ENCODE peak calls at places on chromosomes 4 and X, in five cellular contexts. E is fibroblast of pulmonary artery, X is psoas muscle, O is AG10803, U is GM10248. B is an unnamed sample.

GRCh38 chrX:107825698-107826285 is at the start of gene MID2:
- DNase-seq in E (peak), X (peak), O (peak), U (peak), B (no peak)

GRCh38 chr4:54737421-54737820 is 79.7 kb downstream of the KIT start:
- DNase-seq in E (no peak), X (no peak), O (no peak), U (no peak), B (no peak)

GRCh38 chr4:154491341-154491679 is 289 bp downstream of the DCHS2 start:
- DNase-seq in E (peak), X (no peak), O (peak), U (peak), B (no peak)

GRCh38 chr4:159966741-159967140 is 863.9 kb downstream of the RAPGEF2 start:
- DNase-seq in E (no peak), X (no peak), O (no peak), U (no peak), B (no peak)

GRCh38 chr4:15003891-15004700 is 1.8 kb downstream of the CPEB2 start:
- DNase-seq in E (no peak), X (peak), O (peak), U (peak), B (peak)

GRCh38 chr4:107138433-107138832 is 102.3 kb upstream of the DKK2 start:
- DNase-seq in E (no peak), X (no peak), O (no peak), U (no peak), B (no peak)

GRCh38 chrX:23952984-23953907 is 45.4 kb downstream of the CXorf58 start:
- DNase-seq in E (no peak), X (no peak), O (no peak), U (peak), B (no peak)

GRCh38 chr4:43391084-43391483 is 498.6 kb downstream of the GRXCR1 start:
- DNase-seq in E (no peak), X (no peak), O (no peak), U (no peak), B (no peak)

GRCh38 chr4:122914938-122915337 is 7.5 kb downstream of the NUDT6 start:
- DNase-seq in E (peak), X (no peak), O (peak), U (no peak), B (no peak)

GRCh38 chrX:136194546-136194945 is 47.2 kb downstream of the FHL1 start:
- DNase-seq in E (no peak), X (no peak), O (no peak), U (no peak), B (no peak)

GRCh38 chr4:25320374-25321172 is 8.0 kb downstream of the ZCCHC4 start:
- DNase-seq in E (peak), X (no peak), O (peak), U (peak), B (no peak)

GRCh38 chrX:44651347-44651746 is 108.7 kb upstream of the FUNDC1 start:
- DNase-seq in E (peak), X (peak), O (no peak), U (no peak), B (no peak)

GRCh38 chr4:184705692-184706091 is 28.2 kb downstream of the CENPU start:
- DNase-seq in E (no peak), X (no peak), O (no peak), U (no peak), B (no peak)

GRCh38 chr4:151614532-151614931 is 146.3 kb downstream of the GATB start:
- DNase-seq in E (no peak), X (no peak), O (no peak), U (no peak), B (no peak)

GRCh38 chr4:92014060-92014459 is 289.7 kb upstream of the GRID2 start:
- DNase-seq in E (peak), X (no peak), O (no peak), U (no peak), B (no peak)

GRCh38 chr4:18111100-18111499 is 89.5 kb upstream of the LCORL start:
- DNase-seq in E (no peak), X (no peak), O (no peak), U (no peak), B (no peak)

GRCh38 chr4:4847011-4847410 is 12.5 kb upstream of the MSX1 start:
- DNase-seq in E (no peak), X (no peak), O (no peak), U (no peak), B (no peak)

GRCh38 chr4:177612684-177613083 is 170.4 kb upstream of the AGA start:
- DNase-seq in E (no peak), X (no peak), O (no peak), U (no peak), B (no peak)

GRCh38 chr4:117941611-117942010 is 92.7 kb upstream of the NDST3 start:
- DNase-seq in E (no peak), X (no peak), O (no peak), U (no peak), B (no peak)

GRCh38 chr4:56799291-56799823 is 22.1 kb downstream of the SPINK2 start:
- DNase-seq in E (no peak), X (no peak), O (no peak), U (no peak), B (no peak)

GRCh38 chr4:99710681-99711345 is 53.2 kb upstream of the C4orf54 start:
- DNase-seq in E (no peak), X (no peak), O (no peak), U (no peak), B (no peak)

GRCh38 chr4:87521757-87522374 is 7.3 kb downstream of the SPARCL1 start:
- DNase-seq in E (peak), X (no peak), O (no peak), U (no peak), B (no peak)

GRCh38 chr4:121977251-121978168 is 25.6 kb upstream of the TRPC3 start:
- DNase-seq in E (no peak), X (no peak), O (no peak), U (peak), B (no peak)

GRCh38 chr4:71366776-71367175 is 28.0 kb downstream of the SLC4A4 start:
- DNase-seq in E (no peak), X (no peak), O (no peak), U (no peak), B (no peak)

GRCh38 chr4:40295572-40295971 is 39.6 kb upstream of the CHRNA9 start:
- DNase-seq in E (no peak), X (no peak), O (no peak), U (no peak), B (no peak)

GRCh38 chr4:47031011-47031678 is at the start of gene GABRB1:
- DNase-seq in E (peak), X (peak), O (peak), U (no peak), B (no peak)

GRCh38 chrX:153459976-153460375 is 10.4 kb downstream of the HAUS7 start:
- DNase-seq in E (peak), X (no peak), O (peak), U (no peak), B (peak)

GRCh38 chrX:49932786-49933185 is 10.4 kb downstream of the CLCN5 start:
- DNase-seq in E (no peak), X (no peak), O (no peak), U (no peak), B (no peak)

GRCh38 chr4:99390060-99390459 is 37.5 kb upstream of the ADH1C start:
- DNase-seq in E (peak), X (no peak), O (peak), U (no peak), B (no peak)

GRCh38 chrX:88881536-88881935 is 134.5 kb downstream of the CPXCR1 start:
- DNase-seq in E (no peak), X (no peak), O (no peak), U (no peak), B (no peak)

GRCh38 chr4:106628616-106629606 is 260.3 kb upstream of the GIMD1 start:
- DNase-seq in E (no peak), X (no peak), O (peak), U (no peak), B (no peak)

GRCh38 chrX:70452143-70452733 is 7.6 kb downstream of the DLG3 start:
- DNase-seq in E (peak), X (peak), O (peak), U (peak), B (no peak)

GRCh38 chr4:186724861-186725419 is 1.3 kb upstream of the FAT1 start:
- DNase-seq in E (peak), X (no peak), O (peak), U (no peak), B (no peak)

DNA sequence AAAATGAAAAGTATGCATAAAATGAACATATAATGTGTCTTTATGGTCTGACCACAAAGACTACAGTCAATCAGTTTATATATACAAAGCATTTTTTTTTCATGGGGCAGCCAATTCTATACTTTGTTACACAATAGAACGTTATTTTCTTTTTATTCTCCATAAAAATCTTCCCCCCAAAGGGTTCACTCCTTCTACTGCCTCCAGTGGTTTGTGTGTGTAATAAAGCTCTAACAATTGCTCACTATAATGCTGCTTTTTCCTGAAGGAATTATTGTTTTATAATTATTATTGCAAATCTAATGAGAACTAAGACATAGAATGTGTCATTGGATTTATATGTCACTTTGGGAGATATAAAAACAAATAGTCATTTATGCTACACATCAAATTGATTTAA is 664.1 kb upstream of the PABPC4L start:
- DNase-seq in E (no peak), X (no peak), O (no peak), U (no peak), B (no peak)
- TF ChIP-seq CTCF in E (no peak), X (no peak), O (no peak), U (no peak), B (peak)

DNA sequence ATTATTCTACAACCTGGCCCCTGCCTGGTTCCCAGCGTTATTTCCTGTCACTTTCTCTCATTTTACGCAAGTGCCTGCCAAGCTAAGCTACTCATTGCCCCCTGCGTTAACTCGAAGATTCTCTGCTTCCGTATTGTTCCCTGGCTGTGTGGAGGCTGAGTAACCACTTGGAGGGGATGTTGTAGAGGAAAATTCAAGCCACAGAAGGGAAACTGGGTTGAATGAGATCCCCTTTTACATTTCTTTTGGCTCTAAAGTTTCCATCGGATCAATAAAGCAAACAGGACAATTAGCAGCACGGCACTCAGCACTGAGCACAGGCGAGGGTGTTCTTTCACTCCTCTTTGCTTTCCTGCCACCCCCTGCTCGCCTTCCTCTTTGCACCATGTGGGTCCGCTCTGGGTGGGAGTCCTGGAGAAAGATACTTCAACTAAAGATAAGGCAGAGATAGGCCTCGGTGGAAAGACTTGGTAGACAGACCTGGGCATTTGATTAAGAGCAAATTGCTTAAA is 4.2 kb upstream of the TMSB4X start:
- DNase-seq in E (peak), X (no peak), O (peak), U (no peak), B (no peak)
- TF ChIP-seq CTCF in E (peak), X (peak), O (peak), U (no peak), B (peak)

DNA sequence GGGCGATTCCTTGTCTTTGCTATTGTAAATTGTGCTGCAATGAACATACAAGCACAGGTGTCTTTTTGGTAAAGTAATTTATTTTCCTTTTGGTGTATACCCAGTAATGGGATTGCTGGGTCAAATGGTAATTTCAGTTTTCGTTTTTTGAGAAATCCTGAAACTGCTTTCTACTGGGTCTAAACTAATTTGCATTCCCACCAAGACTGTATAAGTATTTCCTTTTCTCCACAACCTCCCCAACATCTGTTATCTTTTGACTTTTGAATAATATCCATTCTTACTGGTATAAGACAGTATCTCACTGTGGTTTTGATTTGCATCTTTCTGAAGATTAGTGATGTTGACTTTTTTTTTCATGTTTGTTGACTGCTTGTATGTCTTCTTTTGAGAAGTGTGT is 2506.0 kb downstream of the PCDH7 start:
- DNase-seq in E (no peak), X (no peak), O (no peak), U (no peak), B (no peak)
- TF ChIP-seq CTCF in E (no peak), X (no peak), O (no peak), U (no peak), B (no peak)

GRCh38 chr4:169188204-169188603 is 82.6 kb downstream of the SH3RF1 start:
- DNase-seq in E (no peak), X (no peak), O (no peak), U (no peak), B (no peak)

GRCh38 chr4:169184686-169185085 is 86.1 kb downstream of the SH3RF1 start:
- DNase-seq in E (no peak), X (no peak), O (no peak), U (no peak), B (no peak)

GRCh38 chr4:169183581-169183980 is 87.2 kb downstream of the SH3RF1 start:
- DNase-seq in E (no peak), X (no peak), O (no peak), U (no peak), B (no peak)

GRCh38 chr4:169185133-169185956 is 85.4 kb downstream of the SH3RF1 start:
- DNase-seq in E (no peak), X (no peak), O (no peak), U (no peak), B (no peak)

DNA sequence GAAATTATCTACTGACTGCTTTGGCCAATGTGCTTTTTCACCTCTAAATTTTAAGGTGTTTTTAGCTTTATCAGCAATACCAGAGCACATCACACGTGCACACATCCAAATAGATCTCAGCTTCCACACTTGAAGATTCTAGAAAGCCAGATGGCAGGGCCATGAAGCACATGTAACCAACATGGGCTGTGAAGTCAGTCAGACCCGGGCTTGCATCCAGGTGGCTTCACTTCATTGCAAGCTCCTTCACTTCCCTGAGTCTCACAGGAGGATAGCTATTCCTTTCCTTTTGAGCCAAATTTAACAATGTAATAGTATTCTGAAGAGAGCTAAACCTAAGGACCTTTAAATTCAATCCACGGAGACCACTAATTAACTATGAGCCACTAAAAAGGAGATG is 86.5 kb downstream of the SH3RF1 start:
- DNase-seq in E (no peak), X (no peak), O (peak), U (no peak), B (no peak)
- TF ChIP-seq CTCF in E (no peak), X (no peak), O (no peak), U (no peak), B (no peak)